ENCODE peak calls at places on chromosomes 7 and 10, in seven cellular contexts. P is BE2C, M is ureter, C is testis, O is C1 segment of cervical spinal cord, V is NAMALWA, W is T-helper 9 cell. G is an unnamed sample.

GRCh38 chr10:4533626-4534025 is 292.4 kb upstream of the AKR1E2 start:
- DNase-seq in V (no peak), P (no peak), O (no peak), C (no peak), M (no peak), W (no peak), G (no peak)

GRCh38 chr7:142060936-142061335 is 50.6 kb upstream of the MGAM2 start:
- DNase-seq in O (no peak), P (no peak), W (no peak), M (no peak), C (no peak), V (no peak), G (no peak)

GRCh38 chr10:23512355-23513058 is 73.6 kb downstream of the OTUD1 start:
- DNase-seq in C (no peak), W (no peak), O (no peak), P (no peak), V (no peak), M (no peak), G (peak)

GRCh38 chr10:5234106-5234877 is 37.7 kb downstream of the AKR1C4 start:
- DNase-seq in O (no peak), P (no peak), V (no peak), W (no peak), M (peak), C (peak), G (no peak)

GRCh38 chr7:102472126-102473041 is 6.3 kb downstream of the POLR2J start:
- DNase-seq in W (no peak), C (no peak), V (no peak), O (peak), M (no peak), P (peak), G (no peak)

GRCh38 chr7:155187061-155187785 is 110.5 kb upstream of the INSIG1 start:
- DNase-seq in O (no peak), W (no peak), M (no peak), V (no peak), C (no peak), P (no peak), G (no peak)

GRCh38 chr7:137992042-137992737 is 9.7 kb downstream of the CREB3L2 start:
- DNase-seq in M (no peak), W (no peak), P (no peak), V (no peak), O (no peak), C (no peak), G (no peak)

GRCh38 chr7:66330961-66331360 is 125.8 kb downstream of the TPST1 start:
- DNase-seq in V (no peak), M (peak), C (peak), P (peak), W (no peak), O (no peak), G (no peak)

GRCh38 chr10:131979821-131980270 is 1.9 kb downstream of the BNIP3 start:
- DNase-seq in O (no peak), P (no peak), W (no peak), M (no peak), C (peak), V (no peak), G (no peak)

GRCh38 chr10:117299435-117299834 is 58.5 kb downstream of the SLC18A2 start:
- DNase-seq in P (no peak), M (no peak), V (no peak), C (no peak), O (no peak), W (no peak), G (no peak)

GRCh38 chr10:114655671-114656070 is 2.4 kb downstream of the ABLIM1 start:
- DNase-seq in M (no peak), V (no peak), W (no peak), C (no peak), O (no peak), P (no peak), G (no peak)

GRCh38 chr10:32132357-32132756 is 76.1 kb upstream of the KIF5B start:
- DNase-seq in V (no peak), C (no peak), W (no peak), O (no peak), P (no peak), M (no peak), G (no peak)

GRCh38 chr10:84525120-84525806 is 196.9 kb downstream of the CCSER2 start:
- DNase-seq in W (no peak), C (no peak), M (no peak), O (no peak), P (no peak), V (no peak), G (no peak)

GRCh38 chr7:151139791-151140190 is 27.7 kb downstream of the GBX1 start:
- DNase-seq in M (no peak), W (no peak), V (no peak), P (peak), C (peak), O (no peak), G (no peak)

G was measured in SW 1271.